ENCODE peak calls at places on chromosomes 1 and 21, in six cellular contexts. One of them, this sample, is unnamed.

GRCh38 chr1:200979574-200980451 is 43.7 kb downstream of the KIF21B start:
- DNase-seq in NCI-H1092: peak
- DNase-seq in bronchial epithelial cell: peak
- DNase-seq in AG04450: no peak
- DNase-seq in DND-41: peak
- DNase-seq in CD4-positive, CD25-positive, alpha-beta regulatory T cell: peak
- DNase-seq in this sample: peak

GRCh38 chr1:41851589-41851988 is 67.1 kb downstream of the HIVEP3 start:
- DNase-seq in CD4-positive, CD25-positive, alpha-beta regulatory T cell: no peak
- DNase-seq in AG04450: no peak
- DNase-seq in NCI-H1092: no peak
- DNase-seq in bronchial epithelial cell: peak
- DNase-seq in DND-41: no peak
- DNase-seq in this sample: no peak

GRCh38 chr1:200042437-200043329 is 15.2 kb downstream of the NR5A2 start:
- DNase-seq in NCI-H1092: no peak
- DNase-seq in DND-41: no peak
- DNase-seq in AG04450: no peak
- DNase-seq in bronchial epithelial cell: no peak
- DNase-seq in CD4-positive, CD25-positive, alpha-beta regulatory T cell: no peak
- DNase-seq in this sample: no peak

GRCh38 chr1:174839211-174839610 is 160.5 kb upstream of the CACYBP start:
- DNase-seq in NCI-H1092: no peak
- DNase-seq in DND-41: no peak
- DNase-seq in AG04450: no peak
- DNase-seq in CD4-positive, CD25-positive, alpha-beta regulatory T cell: no peak
- DNase-seq in bronchial epithelial cell: no peak
- DNase-seq in this sample: no peak

GRCh38 chr1:228867093-228867950 is 132.0 kb downstream of the RHOU start:
- DNase-seq in DND-41: no peak
- DNase-seq in bronchial epithelial cell: no peak
- DNase-seq in CD4-positive, CD25-positive, alpha-beta regulatory T cell: no peak
- DNase-seq in AG04450: no peak
- DNase-seq in NCI-H1092: peak
- DNase-seq in this sample: no peak

GRCh38 chr1:97461782-97462181 is 459.1 kb downstream of the DPYD start:
- DNase-seq in NCI-H1092: no peak
- DNase-seq in AG04450: no peak
- DNase-seq in bronchial epithelial cell: no peak
- DNase-seq in DND-41: no peak
- DNase-seq in CD4-positive, CD25-positive, alpha-beta regulatory T cell: no peak
- DNase-seq in this sample: no peak

GRCh38 chr21:43283136-43283924 is 114.5 kb downstream of the CRYAA start:
- DNase-seq in bronchial epithelial cell: no peak
- DNase-seq in CD4-positive, CD25-positive, alpha-beta regulatory T cell: no peak
- DNase-seq in NCI-H1092: no peak
- DNase-seq in AG04450: no peak
- DNase-seq in DND-41: no peak
- DNase-seq in this sample: no peak

GRCh38 chr1:156815851-156816536 is 654 bp downstream of the SH2D2A start:
- DNase-seq in CD4-positive, CD25-positive, alpha-beta regulatory T cell: no peak
- DNase-seq in DND-41: no peak
- DNase-seq in NCI-H1092: no peak
- DNase-seq in bronchial epithelial cell: no peak
- DNase-seq in AG04450: no peak
- DNase-seq in this sample: no peak

GRCh38 chr1:41417746-41418145 is 56.5 kb downstream of the FOXO6 start:
- DNase-seq in CD4-positive, CD25-positive, alpha-beta regulatory T cell: no peak
- DNase-seq in bronchial epithelial cell: no peak
- DNase-seq in DND-41: no peak
- DNase-seq in NCI-H1092: no peak
- DNase-seq in AG04450: no peak
- DNase-seq in this sample: no peak

GRCh38 chr1:60279798-60280197 is 206.2 kb upstream of the C1orf87 start:
- DNase-seq in bronchial epithelial cell: peak
- DNase-seq in CD4-positive, CD25-positive, alpha-beta regulatory T cell: no peak
- DNase-seq in AG04450: no peak
- DNase-seq in NCI-H1092: no peak
- DNase-seq in DND-41: no peak
- DNase-seq in this sample: no peak

GRCh38 chr1:235527196-235527814 is 23.1 kb upstream of the B3GALNT2 start:
- DNase-seq in AG04450: no peak
- DNase-seq in DND-41: no peak
- DNase-seq in bronchial epithelial cell: peak
- DNase-seq in CD4-positive, CD25-positive, alpha-beta regulatory T cell: no peak
- DNase-seq in NCI-H1092: no peak
- DNase-seq in this sample: no peak

GRCh38 chr1:114033219-114033706 is 54.0 kb downstream of the OLFML3 start:
- DNase-seq in CD4-positive, CD25-positive, alpha-beta regulatory T cell: peak
- DNase-seq in AG04450: no peak
- DNase-seq in bronchial epithelial cell: peak
- DNase-seq in DND-41: no peak
- DNase-seq in NCI-H1092: no peak
- DNase-seq in this sample: no peak

GRCh38 chr1:32997381-32997891 is 32.8 kb upstream of the RNF19B start:
- DNase-seq in CD4-positive, CD25-positive, alpha-beta regulatory T cell: no peak
- DNase-seq in DND-41: no peak
- DNase-seq in AG04450: no peak
- DNase-seq in bronchial epithelial cell: peak
- DNase-seq in NCI-H1092: no peak
- DNase-seq in this sample: no peak

GRCh38 chr1:22117851-22118250 is 25.0 kb downstream of the WNT4 start:
- DNase-seq in CD4-positive, CD25-positive, alpha-beta regulatory T cell: no peak
- DNase-seq in NCI-H1092: no peak
- DNase-seq in AG04450: no peak
- DNase-seq in bronchial epithelial cell: no peak
- DNase-seq in DND-41: no peak
- DNase-seq in this sample: no peak

GRCh38 chr1:202618387-202619022 is 91.7 kb downstream of the SYT2 start:
- DNase-seq in bronchial epithelial cell: peak
- DNase-seq in DND-41: no peak
- DNase-seq in NCI-H1092: no peak
- DNase-seq in CD4-positive, CD25-positive, alpha-beta regulatory T cell: no peak
- DNase-seq in AG04450: no peak
- DNase-seq in this sample: no peak

GRCh38 chr1:235935506-235936224 is 69.0 kb upstream of the LYST start:
- DNase-seq in DND-41: no peak
- DNase-seq in bronchial epithelial cell: peak
- DNase-seq in CD4-positive, CD25-positive, alpha-beta regulatory T cell: no peak
- DNase-seq in AG04450: no peak
- DNase-seq in NCI-H1092: no peak
- DNase-seq in this sample: no peak

GRCh38 chr21:43618940-43619339 is 40.3 kb downstream of the HSF2BP start:
- DNase-seq in bronchial epithelial cell: peak
- DNase-seq in CD4-positive, CD25-positive, alpha-beta regulatory T cell: no peak
- DNase-seq in DND-41: no peak
- DNase-seq in AG04450: no peak
- DNase-seq in NCI-H1092: no peak
- DNase-seq in this sample: no peak

GRCh38 chr1:54934869-54935268 is 45.6 kb upstream of the TMEM61 start:
- DNase-seq in DND-41: no peak
- DNase-seq in CD4-positive, CD25-positive, alpha-beta regulatory T cell: no peak
- DNase-seq in bronchial epithelial cell: peak
- DNase-seq in AG04450: peak
- DNase-seq in NCI-H1092: no peak
- DNase-seq in this sample: no peak

GRCh38 chr1:59976194-59977074 is 49.9 kb upstream of the CYP2J2 start:
- DNase-seq in NCI-H1092: peak
- DNase-seq in AG04450: no peak
- DNase-seq in DND-41: peak
- DNase-seq in bronchial epithelial cell: peak
- DNase-seq in CD4-positive, CD25-positive, alpha-beta regulatory T cell: peak
- DNase-seq in this sample: peak

GRCh38 chr1:246565751-246566127 is 322 bp downstream of the TFB2M start:
- DNase-seq in NCI-H1092: peak
- DNase-seq in AG04450: no peak
- DNase-seq in CD4-positive, CD25-positive, alpha-beta regulatory T cell: no peak
- DNase-seq in DND-41: no peak
- DNase-seq in bronchial epithelial cell: no peak
- DNase-seq in this sample: no peak

GRCh38 chr1:244226440-244226839 is 175.4 kb downstream of the ZBTB18 start:
- DNase-seq in AG04450: no peak
- DNase-seq in NCI-H1092: no peak
- DNase-seq in bronchial epithelial cell: peak
- DNase-seq in CD4-positive, CD25-positive, alpha-beta regulatory T cell: no peak
- DNase-seq in DND-41: no peak
- DNase-seq in this sample: no peak

GRCh38 chr1:162942903-162943567 is 82.1 kb upstream of the CCDC190 start:
- DNase-seq in CD4-positive, CD25-positive, alpha-beta regulatory T cell: no peak
- DNase-seq in AG04450: no peak
- DNase-seq in bronchial epithelial cell: peak
- DNase-seq in NCI-H1092: no peak
- DNase-seq in DND-41: no peak
- DNase-seq in this sample: no peak

This sample was measured in SHP77 treated with DMSO at 0.1 percent for 48 hours.